ENCODE peak calls at places on chromosomes 11 and 22, in seven cellular contexts. C is stomach, M is K562, B is sigmoid colon, T is suprapubic skin, E is H1, Z is upper lobe of left lung. H is an unnamed sample.
A peak's percentile ranks its signal among the peaks of the same experiment; 100 is the strongest.

GRCh38 chr11:122105009-122105828 is 10.8 kb downstream of the BLID start:
- DNase-seq in Z (no peak), B (no peak), E (no peak), T (no peak), M (no peak), C (no peak), H (no peak)

GRCh38 chr11:117462183-117462574 is 134.5 kb downstream of the CEP164 start:
- DNase-seq in Z (no peak), T (no peak), E (no peak), M (no peak), C (no peak), B (peak; percentile 30), H (no peak)

GRCh38 chr11:113864410-113864809 is 11.0 kb downstream of the USP28 start:
- DNase-seq in C (no peak), M (no peak), Z (no peak), B (no peak), T (no peak), E (no peak), H (no peak)

GRCh38 chr22:38097557-38098409 is 12.7 kb downstream of the BAIAP2L2 start:
- DNase-seq in C (no peak), Z (no peak), M (peak; percentile 72), T (no peak), B (no peak), E (peak; percentile 91), H (no peak)

GRCh38 chr11:8060801-8061554 is 20.0 kb upstream of the TUB start:
- DNase-seq in Z (no peak), C (peak; percentile 18), E (peak; percentile 36), T (no peak), B (peak; percentile 65), M (no peak), H (no peak)

GRCh38 chr11:120819003-120819402 is 204.9 kb upstream of the TBCEL start:
- DNase-seq in C (no peak), T (no peak), E (no peak), Z (no peak), B (no peak), M (no peak), H (no peak)

GRCh38 chr11:134276396-134277175 is 407 bp downstream of the GLB1L3 start:
- DNase-seq in C (no peak), T (peak; percentile 75), E (peak; percentile 78), B (no peak), Z (no peak), M (peak; percentile 3), H (no peak)

GRCh38 chr22:40679249-40679963 is at the start of gene MCHR1:
- DNase-seq in E (no peak), M (peak; percentile 23), T (no peak), C (no peak), B (no peak), Z (no peak), H (no peak)

GRCh38 chr11:23866641-23867040 is 630.2 kb upstream of the LUZP2 start:
- DNase-seq in B (no peak), E (no peak), M (no peak), Z (no peak), T (no peak), C (no peak), H (no peak)

GRCh38 chr22:20552450-20552894 is 45.1 kb downstream of the MED15 start:
- DNase-seq in M (no peak), B (peak; percentile 96), T (peak; percentile 90), C (peak; percentile 52), Z (peak; percentile 50), E (no peak), H (peak; percentile 52)

GRCh38 chr11:2762031-2762380 is 62.2 kb upstream of the KCNQ1OT1 start:
- DNase-seq in B (peak; percentile 41), E (no peak), Z (no peak), T (no peak), C (no peak), M (no peak), H (no peak)

GRCh38 chr22:20741634-20742581 is 32.0 kb upstream of the SERPIND1 start:
- DNase-seq in E (peak; percentile 76), T (no peak), C (no peak), Z (no peak), B (no peak), M (peak; percentile 91), H (peak; percentile 22)

GRCh38 chr22:20299736-20300136 is 20.1 kb downstream of the DGCR6L start:
- DNase-seq in E (no peak), B (no peak), C (peak; percentile 60), M (no peak), Z (peak; percentile 40), T (no peak), H (peak; percentile 34)

GRCh38 chr22:40263191-40263590 is 83.1 kb upstream of the ADSL start:
- DNase-seq in T (no peak), E (no peak), C (peak; percentile 46), B (no peak), M (peak; percentile 19), Z (peak; percentile 34), H (no peak)

GRCh38 chr11:35030716-35031213 is 108.2 kb upstream of the CD44 start:
- DNase-seq in E (no peak), T (peak; percentile 81), M (peak; percentile 54), B (peak; percentile 69), C (no peak), Z (peak; percentile 73), H (peak; percentile 25)

GRCh38 chr11:122851366-122852011 is 13.2 kb downstream of the CRTAM start:
- DNase-seq in B (no peak), M (no peak), T (no peak), Z (no peak), C (no peak), E (no peak), H (no peak)

GRCh38 chr11:64540426-64540825 is 50.6 kb upstream of the SLC22A12 start:
- DNase-seq in Z (no peak), E (no peak), M (no peak), T (no peak), C (no peak), B (no peak), H (no peak)

GRCh38 chr11:2588809-2589537 is 110.8 kb downstream of the KCNQ1OT1 start:
- DNase-seq in M (no peak), B (no peak), C (no peak), E (no peak), Z (no peak), T (peak; percentile 76), H (peak; percentile 68)

GRCh38 chr11:110296226-110297081 is at the start of gene RDX:
- DNase-seq in E (peak; percentile 84), M (peak; percentile 94), T (peak; percentile 89), C (peak; percentile 75), B (peak; percentile 82), Z (peak; percentile 79), H (peak; percentile 64)

GRCh38 chr11:65782816-65783228 is 2.0 kb upstream of the AP5B1 start:
- DNase-seq in T (no peak), C (no peak), B (peak; percentile 61), M (no peak), Z (no peak), E (no peak), H (peak; percentile 19)

GRCh38 chr11:75456596-75456995 is 23.6 kb upstream of the KLHL35 start:
- DNase-seq in C (no peak), B (no peak), T (no peak), E (no peak), Z (no peak), M (no peak), H (no peak)

GRCh38 chr22:43188829-43189545 is 2.1 kb upstream of the TTLL12 start:
- DNase-seq in C (no peak), Z (no peak), T (no peak), M (no peak), B (no peak), E (no peak), H (no peak)

GRCh38 chr11:72141066-72141465 is 5.5 kb downstream of the FOLR3 start:
- DNase-seq in T (no peak), B (no peak), E (no peak), Z (no peak), M (no peak), C (no peak), H (no peak)

GRCh38 chr11:45927332-45927683 is 4.9 kb downstream of the LARGE2 start:
- DNase-seq in B (peak; percentile 55), E (no peak), M (no peak), Z (no peak), C (no peak), T (no peak), H (peak; percentile 7)

GRCh38 chr11:36383200-36383599 is 87.1 kb downstream of the PRR5L start:
- DNase-seq in M (no peak), T (no peak), E (no peak), B (no peak), Z (no peak), C (no peak), H (no peak)
- TF ChIP-seq CTCF in M (no peak), T (no peak), E (no peak), B (no peak), Z (no peak), C (no peak), H (no peak)

GRCh38 chr11:16125796-16126195 is 230.6 kb downstream of the SOX6 start:
- DNase-seq in M (no peak), T (no peak), E (no peak), Z (no peak), C (no peak), B (no peak), H (no peak)

GRCh38 chr11:16124390-16124789 is 232.0 kb downstream of the SOX6 start:
- DNase-seq in Z (no peak), C (no peak), M (no peak), E (no peak), B (no peak), T (no peak), H (no peak)

DNA sequence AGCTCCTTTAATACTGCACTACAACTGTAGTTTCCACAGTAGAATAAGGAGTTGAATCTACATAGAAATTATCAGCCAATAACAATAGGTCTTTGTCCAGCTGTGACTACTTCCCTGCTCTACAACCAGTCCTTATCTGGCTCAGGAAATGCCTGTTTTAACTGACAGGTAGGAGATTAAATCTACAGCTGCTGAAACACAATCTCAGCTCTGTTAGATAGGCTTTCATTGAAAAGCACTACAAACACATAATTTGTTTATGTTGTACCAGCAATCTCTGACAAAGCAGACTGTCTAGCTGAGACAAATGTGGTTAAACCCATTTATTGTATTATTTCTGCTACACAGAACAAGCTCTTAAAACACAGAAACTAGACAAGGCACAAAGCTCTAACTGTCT is 230.0 kb downstream of the SOX6 start:
- DNase-seq in B (no peak), E (no peak), T (no peak), Z (no peak), M (no peak), C (no peak), H (no peak)
- TF ChIP-seq EP300 in B (no peak), E (no peak), T (no peak), Z (no peak), M (no peak), C (no peak), H (no peak)

GRCh38 chr22:27839261-27839660 is 37.7 kb upstream of the MN1 start:
- DNase-seq in B (peak; percentile 45), M (no peak), C (no peak), T (peak; percentile 64), E (no peak), Z (no peak), H (no peak)
- TF ChIP-seq POLR2AphosphoS5 in B (no peak), M (no peak), C (no peak), T (no peak), E (no peak), Z (no peak), H (no peak)

DNA sequence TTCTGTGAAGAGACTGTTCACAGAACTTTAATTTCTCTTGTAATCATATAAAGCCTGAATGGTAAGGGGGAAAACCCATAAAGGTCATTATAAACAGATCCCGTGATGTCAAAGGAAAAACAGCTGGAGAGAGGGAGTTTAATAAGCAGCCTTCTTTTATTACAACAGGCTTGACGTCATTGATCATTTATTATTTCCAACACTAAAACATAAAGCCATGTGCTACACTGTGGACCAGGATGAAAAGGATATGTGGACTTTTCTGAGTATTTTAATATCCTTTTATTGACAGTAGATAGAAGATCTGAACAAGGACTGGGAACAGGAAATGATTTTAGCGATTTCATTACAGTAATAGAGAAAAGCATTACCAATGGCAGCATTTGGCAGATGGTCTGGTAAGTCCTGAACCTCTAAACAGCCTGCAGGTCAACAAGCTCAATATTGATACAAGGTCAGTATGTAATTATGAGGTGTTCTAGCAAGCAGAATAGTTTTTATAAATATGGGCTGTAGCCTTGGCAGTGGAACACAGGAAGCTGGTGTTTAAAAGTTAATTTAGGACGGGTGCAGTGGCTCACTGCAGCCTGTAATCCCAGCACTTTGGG is 25.1 kb upstream of the TPH1 start:
- DNase-seq in T (no peak), B (no peak), Z (no peak), C (no peak), M (no peak), E (no peak), H (no peak)
- TF ChIP-seq CTCF in T (no peak), B (no peak), Z (no peak), C (no peak), M (no peak), E (no peak), H (no peak)

H was measured in transverse colon.